ENCODE peak calls at places on chromosomes 16 and 17, in eight cellular contexts. One of them, this sample, is unnamed.

GRCh38 chr17:77926144-77926543 is 32.4 kb upstream of the TNRC6C start:
- DNase-seq in neural progenitor cell: no peak
- DNase-seq in AML-193: no peak
- DNase-seq in stimulated activated CD4-positive, alpha-beta T cell treated with anti-CD3 and anti-CD28 coated beads, Interleukin-1b, Interleukin-23, amount 100 ng/mL, for 24 hours: no peak
- DNase-seq in T-cell: no peak
- DNase-seq in stimulated activated CD8-positive, alpha-beta memory T cell treated with anti-CD3 and anti-CD28 coated beads, Interleukin-15, amount 100 ng/mL, for 24 hours: no peak
- DNase-seq in amygdala: no peak
- DNase-seq in cerebellum: no peak
- DNase-seq in this sample: no peak

GRCh38 chr16:27406729-27407128 is 4.8 kb downstream of the IL21R start:
- DNase-seq in neural progenitor cell: no peak
- DNase-seq in AML-193: no peak
- DNase-seq in stimulated activated CD4-positive, alpha-beta T cell treated with anti-CD3 and anti-CD28 coated beads, Interleukin-1b, Interleukin-23, amount 100 ng/mL, for 24 hours: no peak
- DNase-seq in T-cell: no peak
- DNase-seq in stimulated activated CD8-positive, alpha-beta memory T cell treated with anti-CD3 and anti-CD28 coated beads, Interleukin-15, amount 100 ng/mL, for 24 hours: no peak
- DNase-seq in amygdala: no peak
- DNase-seq in cerebellum: no peak
- DNase-seq in this sample: no peak

GRCh38 chr16:24174977-24175376 is 81.2 kb upstream of the CACNG3 start:
- DNase-seq in neural progenitor cell: no peak
- DNase-seq in AML-193: no peak
- DNase-seq in stimulated activated CD4-positive, alpha-beta T cell treated with anti-CD3 and anti-CD28 coated beads, Interleukin-1b, Interleukin-23, amount 100 ng/mL, for 24 hours: no peak
- DNase-seq in T-cell: no peak
- DNase-seq in stimulated activated CD8-positive, alpha-beta memory T cell treated with anti-CD3 and anti-CD28 coated beads, Interleukin-15, amount 100 ng/mL, for 24 hours: no peak
- DNase-seq in amygdala: no peak
- DNase-seq in cerebellum: no peak
- DNase-seq in this sample: no peak

GRCh38 chr17:50264263-50265113 is 9.8 kb upstream of the TMEM92 start:
- DNase-seq in neural progenitor cell: peak
- DNase-seq in AML-193: no peak
- DNase-seq in stimulated activated CD4-positive, alpha-beta T cell treated with anti-CD3 and anti-CD28 coated beads, Interleukin-1b, Interleukin-23, amount 100 ng/mL, for 24 hours: no peak
- DNase-seq in T-cell: no peak
- DNase-seq in stimulated activated CD8-positive, alpha-beta memory T cell treated with anti-CD3 and anti-CD28 coated beads, Interleukin-15, amount 100 ng/mL, for 24 hours: no peak
- DNase-seq in amygdala: no peak
- DNase-seq in cerebellum: no peak
- DNase-seq in this sample: no peak

GRCh38 chr16:62475573-62475972 is 439.3 kb upstream of the CDH8 start:
- DNase-seq in neural progenitor cell: no peak
- DNase-seq in AML-193: no peak
- DNase-seq in stimulated activated CD4-positive, alpha-beta T cell treated with anti-CD3 and anti-CD28 coated beads, Interleukin-1b, Interleukin-23, amount 100 ng/mL, for 24 hours: no peak
- DNase-seq in T-cell: no peak
- DNase-seq in stimulated activated CD8-positive, alpha-beta memory T cell treated with anti-CD3 and anti-CD28 coated beads, Interleukin-15, amount 100 ng/mL, for 24 hours: no peak
- DNase-seq in amygdala: no peak
- DNase-seq in cerebellum: no peak
- DNase-seq in this sample: no peak

GRCh38 chr17:82805823-82806222 is 34.0 kb downstream of the ZNF750 start:
- DNase-seq in neural progenitor cell: no peak
- DNase-seq in AML-193: no peak
- DNase-seq in stimulated activated CD4-positive, alpha-beta T cell treated with anti-CD3 and anti-CD28 coated beads, Interleukin-1b, Interleukin-23, amount 100 ng/mL, for 24 hours: no peak
- DNase-seq in T-cell: no peak
- DNase-seq in stimulated activated CD8-positive, alpha-beta memory T cell treated with anti-CD3 and anti-CD28 coated beads, Interleukin-15, amount 100 ng/mL, for 24 hours: no peak
- DNase-seq in amygdala: no peak
- DNase-seq in cerebellum: no peak
- DNase-seq in this sample: no peak

GRCh38 chr17:9907131-9907530 is 2.1 kb upstream of the RCVRN start:
- DNase-seq in neural progenitor cell: no peak
- DNase-seq in AML-193: no peak
- DNase-seq in stimulated activated CD4-positive, alpha-beta T cell treated with anti-CD3 and anti-CD28 coated beads, Interleukin-1b, Interleukin-23, amount 100 ng/mL, for 24 hours: no peak
- DNase-seq in T-cell: no peak
- DNase-seq in stimulated activated CD8-positive, alpha-beta memory T cell treated with anti-CD3 and anti-CD28 coated beads, Interleukin-15, amount 100 ng/mL, for 24 hours: no peak
- DNase-seq in amygdala: no peak
- DNase-seq in cerebellum: peak
- DNase-seq in this sample: no peak

GRCh38 chr16:70767377-70768204 is 33.4 kb downstream of the VAC14 start:
- DNase-seq in neural progenitor cell: no peak
- DNase-seq in AML-193: no peak
- DNase-seq in stimulated activated CD4-positive, alpha-beta T cell treated with anti-CD3 and anti-CD28 coated beads, Interleukin-1b, Interleukin-23, amount 100 ng/mL, for 24 hours: no peak
- DNase-seq in T-cell: no peak
- DNase-seq in stimulated activated CD8-positive, alpha-beta memory T cell treated with anti-CD3 and anti-CD28 coated beads, Interleukin-15, amount 100 ng/mL, for 24 hours: no peak
- DNase-seq in amygdala: no peak
- DNase-seq in cerebellum: no peak
- DNase-seq in this sample: no peak

GRCh38 chr16:77409311-77409710 is 25.5 kb downstream of the ADAMTS18 start:
- DNase-seq in neural progenitor cell: no peak
- DNase-seq in AML-193: no peak
- DNase-seq in stimulated activated CD4-positive, alpha-beta T cell treated with anti-CD3 and anti-CD28 coated beads, Interleukin-1b, Interleukin-23, amount 100 ng/mL, for 24 hours: no peak
- DNase-seq in T-cell: no peak
- DNase-seq in stimulated activated CD8-positive, alpha-beta memory T cell treated with anti-CD3 and anti-CD28 coated beads, Interleukin-15, amount 100 ng/mL, for 24 hours: no peak
- DNase-seq in amygdala: no peak
- DNase-seq in cerebellum: no peak
- DNase-seq in this sample: no peak

GRCh38 chr17:44607836-44608690 is 48.2 kb upstream of the MEIOC start:
- DNase-seq in neural progenitor cell: peak
- DNase-seq in AML-193: no peak
- DNase-seq in stimulated activated CD4-positive, alpha-beta T cell treated with anti-CD3 and anti-CD28 coated beads, Interleukin-1b, Interleukin-23, amount 100 ng/mL, for 24 hours: no peak
- DNase-seq in T-cell: no peak
- DNase-seq in stimulated activated CD8-positive, alpha-beta memory T cell treated with anti-CD3 and anti-CD28 coated beads, Interleukin-15, amount 100 ng/mL, for 24 hours: no peak
- DNase-seq in amygdala: no peak
- DNase-seq in cerebellum: no peak
- DNase-seq in this sample: no peak

GRCh38 chr16:47316686-47317085 is 144.2 kb downstream of the ITFG1 start:
- DNase-seq in neural progenitor cell: no peak
- DNase-seq in AML-193: no peak
- DNase-seq in stimulated activated CD4-positive, alpha-beta T cell treated with anti-CD3 and anti-CD28 coated beads, Interleukin-1b, Interleukin-23, amount 100 ng/mL, for 24 hours: no peak
- DNase-seq in T-cell: no peak
- DNase-seq in stimulated activated CD8-positive, alpha-beta memory T cell treated with anti-CD3 and anti-CD28 coated beads, Interleukin-15, amount 100 ng/mL, for 24 hours: no peak
- DNase-seq in amygdala: no peak
- DNase-seq in cerebellum: no peak
- DNase-seq in this sample: no peak

GRCh38 chr17:81802856-81803643 is 900 bp upstream of the GCGR start:
- DNase-seq in neural progenitor cell: no peak
- DNase-seq in AML-193: no peak
- DNase-seq in stimulated activated CD4-positive, alpha-beta T cell treated with anti-CD3 and anti-CD28 coated beads, Interleukin-1b, Interleukin-23, amount 100 ng/mL, for 24 hours: no peak
- DNase-seq in T-cell: no peak
- DNase-seq in stimulated activated CD8-positive, alpha-beta memory T cell treated with anti-CD3 and anti-CD28 coated beads, Interleukin-15, amount 100 ng/mL, for 24 hours: no peak
- DNase-seq in amygdala: no peak
- DNase-seq in cerebellum: no peak
- DNase-seq in this sample: no peak

GRCh38 chr16:15847621-15848175 is 9.1 kb downstream of the MYH11 start:
- DNase-seq in neural progenitor cell: no peak
- DNase-seq in AML-193: no peak
- DNase-seq in stimulated activated CD4-positive, alpha-beta T cell treated with anti-CD3 and anti-CD28 coated beads, Interleukin-1b, Interleukin-23, amount 100 ng/mL, for 24 hours: no peak
- DNase-seq in T-cell: no peak
- DNase-seq in stimulated activated CD8-positive, alpha-beta memory T cell treated with anti-CD3 and anti-CD28 coated beads, Interleukin-15, amount 100 ng/mL, for 24 hours: no peak
- DNase-seq in amygdala: no peak
- DNase-seq in cerebellum: no peak
- DNase-seq in this sample: no peak

GRCh38 chr17:64202683-64203430 is 60.2 kb downstream of the TEX2 start:
- DNase-seq in neural progenitor cell: peak
- DNase-seq in AML-193: no peak
- DNase-seq in stimulated activated CD4-positive, alpha-beta T cell treated with anti-CD3 and anti-CD28 coated beads, Interleukin-1b, Interleukin-23, amount 100 ng/mL, for 24 hours: no peak
- DNase-seq in T-cell: no peak
- DNase-seq in stimulated activated CD8-positive, alpha-beta memory T cell treated with anti-CD3 and anti-CD28 coated beads, Interleukin-15, amount 100 ng/mL, for 24 hours: no peak
- DNase-seq in amygdala: peak
- DNase-seq in cerebellum: peak
- DNase-seq in this sample: no peak

GRCh38 chr16:8103649-8104289 is 486.5 kb downstream of the TMEM114 start:
- DNase-seq in neural progenitor cell: no peak
- DNase-seq in AML-193: no peak
- DNase-seq in stimulated activated CD4-positive, alpha-beta T cell treated with anti-CD3 and anti-CD28 coated beads, Interleukin-1b, Interleukin-23, amount 100 ng/mL, for 24 hours: no peak
- DNase-seq in T-cell: no peak
- DNase-seq in stimulated activated CD8-positive, alpha-beta memory T cell treated with anti-CD3 and anti-CD28 coated beads, Interleukin-15, amount 100 ng/mL, for 24 hours: no peak
- DNase-seq in amygdala: no peak
- DNase-seq in cerebellum: no peak
- DNase-seq in this sample: no peak

GRCh38 chr17:44608732-44609435 is 47.4 kb upstream of the MEIOC start:
- DNase-seq in neural progenitor cell: no peak
- DNase-seq in AML-193: no peak
- DNase-seq in stimulated activated CD4-positive, alpha-beta T cell treated with anti-CD3 and anti-CD28 coated beads, Interleukin-1b, Interleukin-23, amount 100 ng/mL, for 24 hours: no peak
- DNase-seq in T-cell: no peak
- DNase-seq in stimulated activated CD8-positive, alpha-beta memory T cell treated with anti-CD3 and anti-CD28 coated beads, Interleukin-15, amount 100 ng/mL, for 24 hours: no peak
- DNase-seq in amygdala: no peak
- DNase-seq in cerebellum: no peak
- DNase-seq in this sample: no peak

GRCh38 chr16:66250686-66251405 is 115.6 kb upstream of the CDH5 start:
- DNase-seq in neural progenitor cell: no peak
- DNase-seq in AML-193: no peak
- DNase-seq in stimulated activated CD4-positive, alpha-beta T cell treated with anti-CD3 and anti-CD28 coated beads, Interleukin-1b, Interleukin-23, amount 100 ng/mL, for 24 hours: no peak
- DNase-seq in T-cell: no peak
- DNase-seq in stimulated activated CD8-positive, alpha-beta memory T cell treated with anti-CD3 and anti-CD28 coated beads, Interleukin-15, amount 100 ng/mL, for 24 hours: no peak
- DNase-seq in amygdala: no peak
- DNase-seq in cerebellum: peak
- DNase-seq in this sample: no peak

GRCh38 chr17:77306048-77306789 is 165.4 kb downstream of the SEC14L1 start:
- DNase-seq in neural progenitor cell: no peak
- DNase-seq in AML-193: no peak
- DNase-seq in stimulated activated CD4-positive, alpha-beta T cell treated with anti-CD3 and anti-CD28 coated beads, Interleukin-1b, Interleukin-23, amount 100 ng/mL, for 24 hours: no peak
- DNase-seq in T-cell: no peak
- DNase-seq in stimulated activated CD8-positive, alpha-beta memory T cell treated with anti-CD3 and anti-CD28 coated beads, Interleukin-15, amount 100 ng/mL, for 24 hours: no peak
- DNase-seq in amygdala: no peak
- DNase-seq in cerebellum: no peak
- DNase-seq in this sample: no peak